ENCODE peak calls at places on chromosomes 6 and 20, in nine cellular contexts. One of them, this sample, is unnamed.
A peak's percentile ranks its signal among the peaks of the same experiment; 100 is the strongest.

GRCh38 chr6:90369024-90369519 is 72.4 kb upstream of the BACH2 start:
- DNase-seq in vagina: no peak
- DNase-seq in uterus: peak; percentile 68
- DNase-seq in ovary: peak; percentile 58
- DNase-seq in progenitor cell of endocrine pancreas: no peak
- DNase-seq in heart right ventricle: peak; percentile 65
- DNase-seq in esophagus squamous epithelium: peak; percentile 13
- DNase-seq in neural crest cell: no peak
- DNase-seq in brain microvascular endothelial cell: peak; percentile 100
- DNase-seq in this sample: no peak

GRCh38 chr6:90940812-90941481 is 354.1 kb upstream of the MAP3K7 start:
- DNase-seq in vagina: no peak
- DNase-seq in uterus: no peak
- DNase-seq in ovary: no peak
- DNase-seq in progenitor cell of endocrine pancreas: no peak
- DNase-seq in heart right ventricle: no peak
- DNase-seq in esophagus squamous epithelium: no peak
- DNase-seq in neural crest cell: no peak
- DNase-seq in brain microvascular endothelial cell: peak; percentile 40
- DNase-seq in this sample: no peak

GRCh38 chr20:62087632-62088031 is 22.0 kb upstream of the TAF4 start:
- DNase-seq in vagina: no peak
- DNase-seq in uterus: no peak
- DNase-seq in ovary: no peak
- DNase-seq in progenitor cell of endocrine pancreas: no peak
- DNase-seq in heart right ventricle: no peak
- DNase-seq in esophagus squamous epithelium: no peak
- DNase-seq in neural crest cell: no peak
- DNase-seq in brain microvascular endothelial cell: no peak
- DNase-seq in this sample: no peak

GRCh38 chr20:59560588-59561227 is 43.6 kb upstream of the PHACTR3 start:
- DNase-seq in vagina: no peak
- DNase-seq in uterus: no peak
- DNase-seq in ovary: no peak
- DNase-seq in progenitor cell of endocrine pancreas: no peak
- DNase-seq in heart right ventricle: no peak
- DNase-seq in esophagus squamous epithelium: no peak
- DNase-seq in neural crest cell: no peak
- DNase-seq in brain microvascular endothelial cell: peak; percentile 14
- DNase-seq in this sample: no peak

GRCh38 chr20:2688041-2688591 is 4.5 kb upstream of the EBF4 start:
- DNase-seq in vagina: no peak
- DNase-seq in uterus: peak; percentile 35
- DNase-seq in ovary: peak; percentile 49
- DNase-seq in progenitor cell of endocrine pancreas: peak; percentile 26
- DNase-seq in heart right ventricle: peak; percentile 29
- DNase-seq in esophagus squamous epithelium: no peak
- DNase-seq in neural crest cell: peak; percentile 53
- DNase-seq in brain microvascular endothelial cell: peak; percentile 48
- DNase-seq in this sample: no peak

GRCh38 chr6:24274441-24275083 is 83.3 kb downstream of the DCDC2 start:
- DNase-seq in vagina: no peak
- DNase-seq in uterus: no peak
- DNase-seq in ovary: no peak
- DNase-seq in progenitor cell of endocrine pancreas: no peak
- DNase-seq in heart right ventricle: no peak
- DNase-seq in esophagus squamous epithelium: no peak
- DNase-seq in neural crest cell: no peak
- DNase-seq in brain microvascular endothelial cell: peak; percentile 7
- DNase-seq in this sample: no peak

GRCh38 chr6:21599074-21599639 is 5.6 kb downstream of the SOX4 start:
- DNase-seq in vagina: no peak
- DNase-seq in uterus: no peak
- DNase-seq in ovary: no peak
- DNase-seq in progenitor cell of endocrine pancreas: no peak
- DNase-seq in heart right ventricle: no peak
- DNase-seq in esophagus squamous epithelium: no peak
- DNase-seq in neural crest cell: no peak
- DNase-seq in brain microvascular endothelial cell: no peak
- DNase-seq in this sample: no peak

GRCh38 chr6:150566486-150566885 is 33.2 kb upstream of the PLEKHG1 start:
- DNase-seq in vagina: no peak
- DNase-seq in uterus: no peak
- DNase-seq in ovary: no peak
- DNase-seq in progenitor cell of endocrine pancreas: no peak
- DNase-seq in heart right ventricle: no peak
- DNase-seq in esophagus squamous epithelium: no peak
- DNase-seq in neural crest cell: no peak
- DNase-seq in brain microvascular endothelial cell: no peak
- DNase-seq in this sample: no peak

GRCh38 chr6:153872946-153873345 is 166.1 kb upstream of the OPRM1 start:
- DNase-seq in vagina: no peak
- DNase-seq in uterus: no peak
- DNase-seq in ovary: no peak
- DNase-seq in progenitor cell of endocrine pancreas: no peak
- DNase-seq in heart right ventricle: no peak
- DNase-seq in esophagus squamous epithelium: no peak
- DNase-seq in neural crest cell: no peak
- DNase-seq in brain microvascular endothelial cell: no peak
- DNase-seq in this sample: no peak

GRCh38 chr6:147507162-147508072 is 1.1 kb upstream of the SAMD5 start:
- DNase-seq in vagina: no peak
- DNase-seq in uterus: peak; percentile 15
- DNase-seq in ovary: no peak
- DNase-seq in progenitor cell of endocrine pancreas: peak; percentile 23
- DNase-seq in heart right ventricle: no peak
- DNase-seq in esophagus squamous epithelium: no peak
- DNase-seq in neural crest cell: peak; percentile 18
- DNase-seq in brain microvascular endothelial cell: peak; percentile 16
- DNase-seq in this sample: no peak

GRCh38 chr6:135815216-135815615 is 36.3 kb upstream of the PDE7B start:
- DNase-seq in vagina: no peak
- DNase-seq in uterus: no peak
- DNase-seq in ovary: no peak
- DNase-seq in progenitor cell of endocrine pancreas: no peak
- DNase-seq in heart right ventricle: no peak
- DNase-seq in esophagus squamous epithelium: no peak
- DNase-seq in neural crest cell: no peak
- DNase-seq in brain microvascular endothelial cell: no peak
- DNase-seq in this sample: no peak

GRCh38 chr6:34901930-34902329 is 12.9 kb downstream of the ANKS1A start:
- DNase-seq in vagina: no peak
- DNase-seq in uterus: no peak
- DNase-seq in ovary: no peak
- DNase-seq in progenitor cell of endocrine pancreas: no peak
- DNase-seq in heart right ventricle: no peak
- DNase-seq in esophagus squamous epithelium: no peak
- DNase-seq in neural crest cell: no peak
- DNase-seq in brain microvascular endothelial cell: peak; percentile 34
- DNase-seq in this sample: no peak

GRCh38 chr6:106964954-106965353 is 9.6 kb downstream of the CD24 start:
- DNase-seq in vagina: no peak
- DNase-seq in uterus: no peak
- DNase-seq in ovary: no peak
- DNase-seq in progenitor cell of endocrine pancreas: no peak
- DNase-seq in heart right ventricle: no peak
- DNase-seq in esophagus squamous epithelium: no peak
- DNase-seq in neural crest cell: no peak
- DNase-seq in brain microvascular endothelial cell: no peak
- DNase-seq in this sample: no peak

GRCh38 chr6:142377112-142377848 is 75.5 kb downstream of the ADGRG6 start:
- DNase-seq in vagina: no peak
- DNase-seq in uterus: no peak
- DNase-seq in ovary: no peak
- DNase-seq in progenitor cell of endocrine pancreas: peak; percentile 23
- DNase-seq in heart right ventricle: no peak
- DNase-seq in esophagus squamous epithelium: no peak
- DNase-seq in neural crest cell: no peak
- DNase-seq in brain microvascular endothelial cell: no peak
- DNase-seq in this sample: no peak

GRCh38 chr6:111844921-111845320 is 28.3 kb downstream of the FYN start:
- DNase-seq in vagina: no peak
- DNase-seq in uterus: no peak
- DNase-seq in ovary: no peak
- DNase-seq in progenitor cell of endocrine pancreas: no peak
- DNase-seq in heart right ventricle: no peak
- DNase-seq in esophagus squamous epithelium: no peak
- DNase-seq in neural crest cell: no peak
- DNase-seq in brain microvascular endothelial cell: no peak
- DNase-seq in this sample: no peak

GRCh38 chr20:53708129-53708968 is 114.7 kb upstream of the ZNF217 start:
- DNase-seq in vagina: no peak
- DNase-seq in uterus: no peak
- DNase-seq in ovary: no peak
- DNase-seq in progenitor cell of endocrine pancreas: no peak
- DNase-seq in heart right ventricle: no peak
- DNase-seq in esophagus squamous epithelium: no peak
- DNase-seq in neural crest cell: no peak
- DNase-seq in brain microvascular endothelial cell: peak; percentile 29
- DNase-seq in this sample: no peak

GRCh38 chr6:33001685-33002084 is 7.7 kb downstream of the HLA-DOA start:
- DNase-seq in vagina: no peak
- DNase-seq in uterus: no peak
- DNase-seq in ovary: no peak
- DNase-seq in progenitor cell of endocrine pancreas: no peak
- DNase-seq in heart right ventricle: no peak
- DNase-seq in esophagus squamous epithelium: no peak
- DNase-seq in neural crest cell: no peak
- DNase-seq in brain microvascular endothelial cell: no peak
- DNase-seq in this sample: no peak

GRCh38 chr6:32995448-32995847 is 13.9 kb downstream of the HLA-DOA start:
- DNase-seq in vagina: no peak
- DNase-seq in uterus: no peak
- DNase-seq in ovary: no peak
- DNase-seq in progenitor cell of endocrine pancreas: no peak
- DNase-seq in heart right ventricle: no peak
- DNase-seq in esophagus squamous epithelium: no peak
- DNase-seq in neural crest cell: no peak
- DNase-seq in brain microvascular endothelial cell: no peak
- DNase-seq in this sample: no peak

GRCh38 chr6:33004940-33005339 is 4.5 kb downstream of the HLA-DOA start:
- DNase-seq in vagina: no peak
- DNase-seq in uterus: no peak
- DNase-seq in ovary: no peak
- DNase-seq in progenitor cell of endocrine pancreas: no peak
- DNase-seq in heart right ventricle: no peak
- DNase-seq in esophagus squamous epithelium: no peak
- DNase-seq in neural crest cell: no peak
- DNase-seq in brain microvascular endothelial cell: no peak
- DNase-seq in this sample: no peak

GRCh38 chr6:33000053-33000452 is 9.3 kb downstream of the HLA-DOA start:
- DNase-seq in vagina: no peak
- DNase-seq in uterus: no peak
- DNase-seq in ovary: no peak
- DNase-seq in progenitor cell of endocrine pancreas: no peak
- DNase-seq in heart right ventricle: no peak
- DNase-seq in esophagus squamous epithelium: no peak
- DNase-seq in neural crest cell: no peak
- DNase-seq in brain microvascular endothelial cell: no peak
- DNase-seq in this sample: no peak
- TF ChIP-seq CTCF in vagina: no peak
- TF ChIP-seq CTCF in uterus: no peak
- TF ChIP-seq CTCF in ovary: no peak
- TF ChIP-seq CTCF in progenitor cell of endocrine pancreas: peak; percentile 62
- TF ChIP-seq CTCF in heart right ventricle: peak; percentile 46
- TF ChIP-seq CTCF in esophagus squamous epithelium: peak; percentile 18
- TF ChIP-seq CTCF in neural crest cell: peak; percentile 45
- TF ChIP-seq CTCF in brain microvascular endothelial cell: no peak
- TF ChIP-seq CTCF in this sample: no peak

GRCh38 chr6:113050979-113051378 is 703.8 kb downstream of the RFPL4B start:
- DNase-seq in vagina: no peak
- DNase-seq in uterus: no peak
- DNase-seq in ovary: no peak
- DNase-seq in progenitor cell of endocrine pancreas: no peak
- DNase-seq in heart right ventricle: no peak
- DNase-seq in esophagus squamous epithelium: no peak
- DNase-seq in neural crest cell: peak; percentile 26
- DNase-seq in brain microvascular endothelial cell: no peak
- DNase-seq in this sample: no peak
- TF ChIP-seq CTCF in vagina: no peak
- TF ChIP-seq CTCF in uterus: no peak
- TF ChIP-seq CTCF in ovary: no peak
- TF ChIP-seq CTCF in progenitor cell of endocrine pancreas: no peak
- TF ChIP-seq CTCF in heart right ventricle: no peak
- TF ChIP-seq CTCF in esophagus squamous epithelium: no peak
- TF ChIP-seq CTCF in neural crest cell: no peak
- TF ChIP-seq CTCF in brain microvascular endothelial cell: no peak
- TF ChIP-seq CTCF in this sample: no peak

GRCh38 chr6:122838060-122838780 is 49.2 kb downstream of the SMPDL3A start:
- DNase-seq in vagina: no peak
- DNase-seq in uterus: no peak
- DNase-seq in ovary: no peak
- DNase-seq in progenitor cell of endocrine pancreas: no peak
- DNase-seq in heart right ventricle: no peak
- DNase-seq in esophagus squamous epithelium: no peak
- DNase-seq in neural crest cell: no peak
- DNase-seq in brain microvascular endothelial cell: no peak
- DNase-seq in this sample: no peak
- TF ChIP-seq CTCF in vagina: no peak
- TF ChIP-seq CTCF in uterus: no peak
- TF ChIP-seq CTCF in ovary: no peak
- TF ChIP-seq CTCF in progenitor cell of endocrine pancreas: peak; percentile 55
- TF ChIP-seq CTCF in heart right ventricle: peak; percentile 49
- TF ChIP-seq CTCF in esophagus squamous epithelium: peak; percentile 20
- TF ChIP-seq CTCF in neural crest cell: peak; percentile 66
- TF ChIP-seq CTCF in brain microvascular endothelial cell: peak; percentile 57
- TF ChIP-seq CTCF in this sample: no peak

DNA sequence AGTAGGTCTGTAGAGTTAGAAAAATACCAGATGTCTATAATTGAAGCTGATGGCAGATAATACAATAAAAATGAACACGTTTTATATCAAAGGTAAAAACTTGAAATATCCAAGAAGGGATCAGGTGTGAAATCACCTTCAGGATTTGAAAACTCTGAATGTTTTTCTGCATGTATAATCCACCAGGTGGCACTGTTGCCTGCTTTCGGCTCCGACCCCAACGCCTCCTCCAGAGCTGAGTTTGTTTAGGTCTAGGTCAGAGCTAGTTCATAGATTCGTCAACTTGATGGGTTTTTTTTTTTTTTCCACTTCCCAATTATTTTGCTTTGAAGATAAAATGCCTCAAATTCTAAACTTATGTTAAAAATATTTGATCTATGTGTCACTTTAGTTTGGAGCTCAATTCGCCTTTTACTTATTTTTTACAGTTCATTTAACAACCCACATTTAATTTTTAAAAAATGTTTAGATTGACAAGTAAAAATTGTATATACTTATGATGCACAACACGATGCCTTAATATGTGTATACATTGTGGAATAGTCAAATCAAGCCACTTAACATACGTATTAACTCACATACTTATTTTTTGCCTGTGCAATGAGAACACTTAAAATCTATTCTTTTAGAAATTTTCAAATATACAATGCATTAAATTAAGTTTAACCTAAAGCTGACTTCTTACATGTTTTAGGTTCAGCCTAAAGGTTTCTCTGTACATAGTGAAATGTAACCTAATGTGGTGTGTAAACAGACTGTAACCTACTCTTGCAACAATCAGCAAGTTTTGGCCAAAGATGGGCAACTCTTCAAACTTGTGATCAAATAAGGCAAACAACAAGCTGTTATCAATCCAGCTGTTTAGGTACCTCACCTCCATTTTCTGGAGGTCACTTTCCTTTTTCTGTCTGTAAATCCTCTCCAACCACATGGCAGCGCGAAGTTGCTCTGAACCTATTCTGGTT is 39.4 kb upstream of the ENPP4 start:
- DNase-seq in vagina: no peak
- DNase-seq in uterus: peak; percentile 35
- DNase-seq in ovary: peak; percentile 23
- DNase-seq in progenitor cell of endocrine pancreas: peak; percentile 26
- DNase-seq in heart right ventricle: peak; percentile 60
- DNase-seq in esophagus squamous epithelium: no peak
- DNase-seq in neural crest cell: peak; percentile 36
- DNase-seq in brain microvascular endothelial cell: peak; percentile 42
- DNase-seq in this sample: peak; percentile 32
- TF ChIP-seq CTCF in vagina: peak; percentile 31
- TF ChIP-seq CTCF in uterus: peak; percentile 63
- TF ChIP-seq CTCF in ovary: peak; percentile 32
- TF ChIP-seq CTCF in progenitor cell of endocrine pancreas: peak; percentile 90
- TF ChIP-seq CTCF in heart right ventricle: peak; percentile 88
- TF ChIP-seq CTCF in esophagus squamous epithelium: peak; percentile 58
- TF ChIP-seq CTCF in neural crest cell: peak; percentile 93
- TF ChIP-seq CTCF in brain microvascular endothelial cell: peak; percentile 78
- TF ChIP-seq CTCF in this sample: no peak